ENCODE peak calls at places on chromosomes 1 and 21, in seven cellular contexts. T is tibial artery, W is heart left ventricle, X is aorta, F is RWPE2, Y is heart right ventricle, K is endodermal cell. I is an unnamed sample.

GRCh38 chr1:5599541-5599940 is 392.7 kb downstream of the NPHP4 start:
- DNase-seq in T (no peak), W (no peak), X (no peak), F (no peak), Y (no peak), K (peak; percentile 70), I (no peak)

GRCh38 chr1:71721532-71721931 is 560.8 kb downstream of the NEGR1 start:
- DNase-seq in T (no peak), W (no peak), X (no peak), F (no peak), Y (no peak), K (no peak), I (no peak)

GRCh38 chr1:180643693-180644092 is 11.9 kb downstream of the XPR1 start:
- DNase-seq in T (no peak), W (peak; percentile 35), X (no peak), F (no peak), Y (no peak), K (no peak), I (no peak)

GRCh38 chr1:21940492-21940891 is 3.4 kb upstream of the HSPG2 start:
- DNase-seq in T (no peak), W (no peak), X (no peak), F (no peak), Y (no peak), K (no peak), I (no peak)

GRCh38 chr1:168772428-168772827 is 43.4 kb upstream of the DPT start:
- DNase-seq in T (no peak), W (no peak), X (no peak), F (no peak), Y (no peak), K (no peak), I (no peak)

GRCh38 chr21:26781331-26781730 is 63.9 kb downstream of the ADAMTS1 start:
- DNase-seq in T (no peak), W (no peak), X (no peak), F (no peak), Y (no peak), K (no peak), I (no peak)

GRCh38 chr21:32768530-32768929 is 3.0 kb downstream of the PAXBP1 start:
- DNase-seq in T (no peak), W (no peak), X (no peak), F (no peak), Y (no peak), K (no peak), I (no peak)

GRCh38 chr1:53550201-53550741 is 91.1 kb downstream of the DMRTB1 start:
- DNase-seq in T (peak; percentile 65), W (no peak), X (peak; percentile 23), F (peak; percentile 13), Y (no peak), K (peak; percentile 36), I (no peak)

GRCh38 chr1:164644774-164645634 is 86.0 kb downstream of the PBX1 start:
- DNase-seq in T (no peak), W (no peak), X (no peak), F (no peak), Y (no peak), K (no peak), I (peak; percentile 32)

GRCh38 chr1:112788561-112788960 is 73.4 kb upstream of the PPM1J start:
- DNase-seq in T (no peak), W (no peak), X (no peak), F (no peak), Y (no peak), K (no peak), I (no peak)

GRCh38 chr21:35072960-35073359 is 23.9 kb upstream of the RUNX1 start:
- DNase-seq in T (no peak), W (peak; percentile 48), X (peak; percentile 53), F (no peak), Y (peak; percentile 17), K (no peak), I (no peak)

GRCh38 chr1:228824377-228824776 is 89.1 kb downstream of the RHOU start:
- DNase-seq in T (no peak), W (no peak), X (no peak), F (no peak), Y (no peak), K (no peak), I (no peak)

GRCh38 chr1:39737546-39738169 is 1.0 kb upstream of the PPIE start:
- DNase-seq in T (no peak), W (no peak), X (no peak), F (no peak), Y (no peak), K (no peak), I (no peak)

GRCh38 chr1:54944610-54945392 is 35.6 kb upstream of the TMEM61 start:
- DNase-seq in T (peak; percentile 76), W (peak; percentile 62), X (peak; percentile 81), F (no peak), Y (peak; percentile 52), K (peak; percentile 89), I (peak; percentile 60)

GRCh38 chr1:17648457-17649145 is 106.5 kb upstream of the ACTL8 start:
- DNase-seq in T (peak; percentile 89), W (no peak), X (peak; percentile 82), F (no peak), Y (no peak), K (no peak), I (peak; percentile 19)

GRCh38 chr1:22562584-22563551 is at the start of gene EPHA8:
- DNase-seq in T (no peak), W (no peak), X (no peak), F (no peak), Y (no peak), K (peak; percentile 63), I (no peak)

DNA sequence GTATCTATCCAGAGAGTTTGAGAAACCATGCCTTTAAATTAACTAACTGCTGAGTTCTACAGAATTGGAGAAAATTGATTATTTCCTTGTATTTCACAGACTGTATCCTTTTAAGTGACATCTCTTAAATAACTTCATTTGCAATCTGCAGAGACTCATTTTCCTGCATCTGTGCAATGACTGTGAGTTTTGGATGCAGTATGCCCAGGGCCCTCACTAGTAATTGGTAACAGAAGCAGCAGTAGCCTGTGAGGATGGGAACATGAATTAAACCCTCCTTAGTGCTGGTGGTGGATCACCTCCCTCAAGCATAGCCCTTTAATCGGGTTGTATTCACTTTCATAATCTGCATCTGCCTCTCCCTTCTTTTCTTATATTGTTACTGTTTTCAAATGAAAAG is 21.7 kb upstream of the SH3D21 start:
- DNase-seq in T (no peak), W (no peak), X (no peak), F (no peak), Y (no peak), K (no peak), I (no peak)
- H3K36me3 ChIP-seq in T (peaks cover 29% of the 10 kb centered on the region), W (peaks cover 72% of the 10 kb centered on the region), X (peaks cover 2% of the 10 kb centered on the region), F (peaks cover 86% of the 10 kb centered on the region), Y (peaks cover 29% of the 10 kb centered on the region), K (peaks cover 83% of the 10 kb centered on the region), I (peaks cover 43% of the 10 kb centered on the region)

DNA sequence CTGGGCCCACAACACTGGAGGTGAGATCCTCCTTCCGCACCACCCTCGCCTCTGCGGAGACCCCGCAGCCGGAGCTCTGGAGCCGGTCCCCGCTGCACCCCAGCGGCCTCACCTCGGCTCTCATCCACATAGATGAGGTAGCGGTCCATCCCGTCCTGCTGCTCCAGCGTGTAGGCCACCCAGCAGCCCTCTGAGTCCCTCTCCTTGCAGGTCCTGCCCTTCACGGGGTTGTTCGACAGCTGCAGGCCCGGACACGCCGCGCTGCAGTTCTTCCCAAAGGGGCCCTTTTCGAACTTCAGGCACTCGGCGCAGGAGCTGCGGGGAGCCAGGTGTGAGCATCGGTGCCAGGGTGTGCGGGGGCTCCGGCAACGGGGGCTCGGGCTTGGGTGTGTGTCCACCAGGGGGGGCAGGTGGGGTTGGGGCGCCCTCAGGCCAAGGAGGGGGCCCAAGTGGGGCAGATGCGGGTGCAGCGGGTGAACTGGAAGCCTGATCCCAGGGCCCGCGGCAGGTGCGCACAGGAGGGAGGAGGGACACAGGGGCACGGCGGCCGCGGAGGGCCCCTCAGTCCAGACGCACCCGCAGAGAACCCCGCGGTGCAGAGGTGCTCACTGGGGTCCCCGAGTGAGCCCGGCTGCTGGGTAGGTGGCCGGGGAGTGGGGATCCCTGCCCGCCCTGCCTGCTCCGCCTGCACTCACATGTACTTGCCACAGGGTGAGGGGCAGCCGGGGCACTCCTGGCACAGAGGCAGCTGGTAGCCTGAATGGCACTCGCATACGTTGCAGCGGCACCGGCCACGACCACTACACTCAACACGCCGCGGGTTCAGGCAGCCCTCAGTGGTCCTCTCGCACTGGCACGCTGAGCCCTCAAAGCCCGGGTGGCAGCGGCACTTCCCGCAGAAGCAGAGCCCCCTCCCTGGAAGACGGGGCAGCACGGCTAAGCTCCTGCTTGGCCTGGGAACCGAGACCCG is 15.4 kb upstream of the PTTG1IP start:
- DNase-seq in T (no peak), W (no peak), X (peak; percentile 48), F (peak; percentile 64), Y (peak; percentile 11), K (no peak), I (no peak)
- H3K36me3 ChIP-seq in T (no peaks in the 10 kb centered on the region), W (no peaks in the 10 kb centered on the region), X (no peaks in the 10 kb centered on the region), F (no peaks in the 10 kb centered on the region), Y (no peaks in the 10 kb centered on the region), K (no peaks in the 10 kb centered on the region), I (no peaks in the 10 kb centered on the region)

GRCh38 chr21:33908760-33909159 is 6.8 kb downstream of the ATP5PO start:
- DNase-seq in T (no peak), W (no peak), X (no peak), F (no peak), Y (no peak), K (no peak), I (no peak)
- H3K36me3 ChIP-seq in T (peaks cover 83% of the 10 kb centered on the region), W (peaks cover 100% of the 10 kb centered on the region), X (peaks cover 11% of the 10 kb centered on the region), F (peaks cover 97% of the 10 kb centered on the region), Y (peaks cover 87% of the 10 kb centered on the region), K (peaks cover 98% of the 10 kb centered on the region), I (peaks cover 32% of the 10 kb centered on the region)

GRCh38 chr1:241513378-241513777 is 6.2 kb downstream of the FH start:
- DNase-seq in T (no peak), W (no peak), X (no peak), F (no peak), Y (no peak), K (no peak), I (no peak)
- H3K36me3 ChIP-seq in T (peaks cover 31% of the 10 kb centered on the region), W (peaks cover 78% of the 10 kb centered on the region), X (no peaks in the 10 kb centered on the region), F (peaks cover 61% of the 10 kb centered on the region), Y (peaks cover 24% of the 10 kb centered on the region), K (peaks cover 44% of the 10 kb centered on the region), I (peaks cover 35% of the 10 kb centered on the region)

DNA sequence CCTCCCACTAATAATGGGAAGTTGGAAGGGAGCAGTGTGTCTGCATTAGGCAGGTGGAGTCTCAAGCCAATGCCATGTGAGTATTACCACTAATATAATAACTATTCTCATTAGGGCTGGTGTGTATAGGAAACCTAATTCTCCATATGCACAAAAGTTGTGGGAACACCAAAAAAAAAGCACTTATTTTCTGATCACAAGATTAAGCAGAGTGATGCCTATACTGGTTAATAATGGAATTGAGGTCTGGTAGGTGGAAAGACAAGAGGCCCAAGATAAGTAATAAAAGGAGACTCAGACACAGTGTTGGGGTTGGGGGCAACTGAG is 7.0 kb upstream of the NPL start:
- DNase-seq in T (no peak), W (no peak), X (no peak), F (no peak), Y (no peak), K (no peak), I (no peak)
- H3K36me3 ChIP-seq in T (no peaks in the 10 kb centered on the region), W (no peaks in the 10 kb centered on the region), X (no peaks in the 10 kb centered on the region), F (no peaks in the 10 kb centered on the region), Y (no peaks in the 10 kb centered on the region), K (no peaks in the 10 kb centered on the region), I (no peaks in the 10 kb centered on the region)

DNA sequence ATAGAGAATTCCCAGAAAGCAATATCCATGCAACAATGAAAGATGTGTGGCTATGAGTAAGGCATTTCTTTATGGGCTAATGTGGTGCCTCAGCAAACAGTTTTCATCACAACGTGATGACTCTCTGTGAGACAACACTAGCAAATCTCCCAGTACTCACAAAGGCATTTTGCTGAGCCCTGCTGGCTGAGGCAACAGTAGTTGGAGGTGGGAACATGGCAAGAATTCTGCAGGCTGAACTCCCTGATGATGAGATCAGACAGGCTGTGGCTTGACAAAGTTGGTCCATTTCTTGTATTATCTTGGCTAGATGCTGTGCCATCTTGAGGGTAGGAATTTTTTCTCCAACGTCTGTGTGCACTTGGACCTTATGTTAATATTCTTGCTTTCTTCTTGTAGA is 24.6 kb downstream of the PROX1 start:
- DNase-seq in T (no peak), W (no peak), X (no peak), F (no peak), Y (no peak), K (no peak), I (peak; percentile 41)
- H3K36me3 ChIP-seq in T (no peaks in the 10 kb centered on the region), W (peaks cover 28% of the 10 kb centered on the region), X (no peaks in the 10 kb centered on the region), F (no peaks in the 10 kb centered on the region), Y (no peaks in the 10 kb centered on the region), K (no peaks in the 10 kb centered on the region), I (no peaks in the 10 kb centered on the region)